ENCODE peak calls at places on chromosomes 11 and 22, in four cellular contexts. B is pancreas, R is T-helper 2 cell, Q is nephron progenitor cell. O is an unnamed sample.

GRCh38 chr11:117217141-117217609 is 14.7 kb downstream of the PCSK7 start:
- DNase-seq in B (no peak), R (no peak), Q (no peak), O (no peak)

GRCh38 chr11:69000831-69001245 is 12.2 kb downstream of the MRGPRF start:
- DNase-seq in B (peak), R (no peak), Q (no peak), O (peak)

GRCh38 chr11:68677432-68677831 is 6.9 kb upstream of the GAL start:
- DNase-seq in B (no peak), R (no peak), Q (no peak), O (no peak)

GRCh38 chr11:59771605-59772004 is 16.4 kb downstream of the STX3 start:
- DNase-seq in B (no peak), R (no peak), Q (no peak), O (peak)

GRCh38 chr11:75667831-75668507 is 869 bp downstream of the MAP6 start:
- DNase-seq in B (peak), R (no peak), Q (peak), O (no peak)

GRCh38 chr22:43152355-43153071 is 1.2 kb downstream of the TSPO start:
- DNase-seq in B (peak), R (peak), Q (no peak), O (peak)

GRCh38 chr11:86784247-86784681 is 16.1 kb upstream of the PRSS23 start:
- DNase-seq in B (no peak), R (no peak), Q (no peak), O (no peak)

GRCh38 chr11:71999360-71999759 is 651 bp downstream of the IL18BP start:
- DNase-seq in B (no peak), R (no peak), Q (no peak), O (no peak)

GRCh38 chr11:84993386-84993785 is 633.8 kb downstream of the DLG2 start:
- DNase-seq in B (no peak), R (no peak), Q (no peak), O (peak)

GRCh38 chr11:19958218-19958617 is 202.1 kb downstream of the DBX1 start:
- DNase-seq in B (no peak), R (no peak), Q (no peak), O (no peak)

GRCh38 chr11:130124096-130124495 is 35.5 kb upstream of the ST14 start:
- DNase-seq in B (no peak), R (no peak), Q (no peak), O (peak)

GRCh38 chr22:19419086-19419463 is 12.5 kb downstream of the HIRA start:
- DNase-seq in B (no peak), R (no peak), Q (no peak), O (peak)

GRCh38 chr22:21951931-21952465 is 650 bp downstream of the PPM1F start:
- DNase-seq in B (peak), R (no peak), Q (peak), O (peak)

GRCh38 chr11:68053117-68053516 is 14.3 kb downstream of the TCIRG1 start:
- DNase-seq in B (no peak), R (no peak), Q (no peak), O (no peak)

GRCh38 chr11:13983081-13983751 is 20.7 kb downstream of the SPON1 start:
- DNase-seq in B (no peak), R (no peak), Q (peak), O (no peak)

GRCh38 chr11:59112494-59112893 is 5.5 kb downstream of the FAM111B start:
- DNase-seq in B (no peak), R (no peak), Q (no peak), O (no peak)

GRCh38 chr22:33382427-33382826 is 324.2 kb upstream of the SYN3 start:
- DNase-seq in B (no peak), R (no peak), Q (no peak), O (no peak)